ENCODE peak calls at places on chromosomes 11 and 22, in four cellular contexts. R is posterior vena cava, N is GM12891, T is coronary artery. A is an unnamed sample.

GRCh38 chr11:11836676-11837231 is 5.0 kb upstream of the USP47 start:
- DNase-seq in R (no peak), N (no peak), T (no peak), A (no peak)

GRCh38 chr11:66727282-66727882 is 1.6 kb downstream of the SPTBN2 start:
- DNase-seq in R (no peak), N (peak; percentile 53), T (no peak), A (peak; percentile 64)

GRCh38 chr22:32803020-32803758 is 1.7 kb downstream of the TIMP3 start:
- DNase-seq in R (no peak), N (no peak), T (no peak), A (no peak)

GRCh38 chr11:73950869-73951710 is at the start of gene DNAJB13:
- DNase-seq in R (peak; percentile 75), N (peak; percentile 70), T (no peak), A (peak; percentile 81)

GRCh38 chr11:33067294-33067693 is 27.9 kb downstream of the TCP11L1 start:
- DNase-seq in R (no peak), N (no peak), T (no peak), A (no peak)

GRCh38 chr11:2902784-2903671 is 17.5 kb upstream of the CDKN1C start:
- DNase-seq in R (no peak), N (no peak), T (no peak), A (no peak)

GRCh38 chr11:33478111-33478573 is 221.0 kb downstream of the HIPK3 start:
- DNase-seq in R (no peak), N (no peak), T (no peak), A (no peak)

GRCh38 chr11:278001-278951 is at the start of gene NLRP6:
- DNase-seq in R (peak; percentile 76), N (peak; percentile 24), T (no peak), A (peak; percentile 25)

GRCh38 chr11:88179966-88180629 is 4.9 kb upstream of the RAB38 start:
- DNase-seq in R (no peak), N (no peak), T (no peak), A (peak; percentile 23)

GRCh38 chr11:127789887-127790286 is 789.3 kb upstream of the KIRREL3 start:
- DNase-seq in R (no peak), N (no peak), T (no peak), A (no peak)

GRCh38 chr11:16191212-16191851 is 165.0 kb downstream of the SOX6 start:
- DNase-seq in R (no peak), N (no peak), T (no peak), A (no peak)

GRCh38 chr11:78381867-78382266 is 35.8 kb downstream of the GAB2 start:
- DNase-seq in R (no peak), N (no peak), T (no peak), A (no peak)

GRCh38 chr22:39712081-39712480 is 141.5 kb downstream of the CACNA1I start:
- DNase-seq in R (no peak), N (no peak), T (no peak), A (no peak)

GRCh38 chr11:33735426-33736147 is 636 bp downstream of the CD59 start:
- DNase-seq in R (peak; percentile 82), N (peak; percentile 56), T (no peak), A (peak; percentile 75)

GRCh38 chr11:77401486-77402217 is 72.2 kb downstream of the PAK1 start:
- DNase-seq in R (no peak), N (no peak), T (no peak), A (no peak)

GRCh38 chr11:32161293-32161692 is 70.4 kb downstream of the RCN1 start:
- DNase-seq in R (no peak), N (no peak), T (no peak), A (no peak)

GRCh38 chr11:705646-706438 is at the start of gene EPS8L2:
- DNase-seq in R (peak; percentile 77), N (no peak), T (no peak), A (no peak)

GRCh38 chr11:65854871-65855837 is 2.8 kb downstream of the CFL1 start:
- DNase-seq in R (peak; percentile 70), N (no peak), T (no peak), A (no peak)

GRCh38 chr22:29710922-29711593 is 8.7 kb upstream of the CABP7 start:
- DNase-seq in R (no peak), N (no peak), T (no peak), A (no peak)

GRCh38 chr11:7436146-7436545 is 49.2 kb upstream of the OLFML1 start:
- DNase-seq in R (no peak), N (no peak), T (no peak), A (no peak)

GRCh38 chr11:67024410-67024809 is 1.5 kb downstream of the SYT12 start:
- DNase-seq in R (no peak), N (no peak), T (no peak), A (no peak)

GRCh38 chr11:33540946-33541915 is 159.4 kb downstream of the C11orf91 start:
- DNase-seq in R (no peak), N (no peak), T (no peak), A (no peak)

GRCh38 chr11:99925968-99926367 is 761.1 kb upstream of the ARHGAP42 start:
- DNase-seq in R (no peak), N (no peak), T (no peak), A (no peak)

GRCh38 chr22:19287889-19288288 is 3.6 kb downstream of the CLTCL1 start:
- DNase-seq in R (no peak), N (no peak), T (no peak), A (no peak)

GRCh38 chr22:36816635-36817428 is at the start of gene PVALB:
- DNase-seq in R (no peak), N (no peak), T (no peak), A (no peak)

GRCh38 chr11:79381036-79381435 is 59.8 kb downstream of the TENM4 start:
- DNase-seq in R (no peak), N (no peak), T (no peak), A (no peak)

GRCh38 chr11:7612661-7613393 is 60.5 kb downstream of the CYB5R2 start:
- DNase-seq in R (no peak), N (no peak), T (no peak), A (no peak)

GRCh38 chr11:27705873-27706820 is 5.9 kb upstream of the BDNF start:
- DNase-seq in R (no peak), N (no peak), T (no peak), A (peak; percentile 41)

GRCh38 chr11:116454951-116455350 is 317.8 kb downstream of the BUD13 start:
- DNase-seq in R (no peak), N (no peak), T (no peak), A (no peak)

GRCh38 chr11:31477528-31478255 is 31.7 kb downstream of the IMMP1L start:
- DNase-seq in R (no peak), N (no peak), T (no peak), A (no peak)

GRCh38 chr22:23180893-23181762 is 819 bp downstream of the BCR start:
- DNase-seq in R (no peak), N (peak; percentile 58), T (no peak), A (peak; percentile 66)

GRCh38 chr22:25909988-25910387 is 168.0 kb downstream of the MYO18B start:
- DNase-seq in R (no peak), N (no peak), T (no peak), A (no peak)

GRCh38 chr22:22210889-22211833 is 33.4 kb upstream of the VPREB1 start:
- DNase-seq in R (no peak), N (no peak), T (no peak), A (no peak)

GRCh38 chr22:47848384-47848920 is 1086.0 kb downstream of the TBC1D22A start:
- DNase-seq in R (no peak), N (no peak), T (no peak), A (no peak)

GRCh38 chr11:67438121-67438902 is 830 bp upstream of the PTPRCAP start:
- DNase-seq in R (peak; percentile 71), N (peak; percentile 66), T (no peak), A (peak; percentile 81)

GRCh38 chr11:110479070-110479444 is 49.3 kb downstream of the FDX1 start:
- DNase-seq in R (no peak), N (no peak), T (no peak), A (no peak)

GRCh38 chr11:47121731-47122130 is 54.9 kb downstream of the ARFGAP2 start:
- DNase-seq in R (no peak), N (no peak), T (no peak), A (no peak)

GRCh38 chr11:106608677-106609076 is 409.6 kb downstream of the GUCY1A2 start:
- DNase-seq in R (no peak), N (no peak), T (no peak), A (no peak)

GRCh38 chr22:39216143-39216490 is 28.7 kb downstream of the PDGFB start:
- DNase-seq in R (peak; percentile 52), N (no peak), T (peak; percentile 69), A (no peak)

GRCh38 chr11:123173040-123173855 is 21.8 kb downstream of the CLMP start:
- DNase-seq in R (no peak), N (no peak), T (no peak), A (no peak)